ENCODE peak calls at places on chromosome X, in six cellular contexts. M is cardiac muscle cell, E is GM12865, W is germinal center, Y is GM10248, I is Kasumi-1. G is an unnamed sample.

GRCh38 chrX:11579856-11580595 is 85.7 kb downstream of the ARHGAP6 start:
- DNase-seq in M (no peak), E (peak), W (no peak), Y (no peak), I (no peak), G (no peak)

GRCh38 chrX:136619889-136620505 is 28.0 kb upstream of the CD40LG start:
- DNase-seq in M (no peak), E (no peak), W (no peak), Y (no peak), I (peak), G (no peak)

GRCh38 chrX:17859609-17860178 is 1.4 kb downstream of the RAI2 start:
- DNase-seq in M (no peak), E (no peak), W (no peak), Y (no peak), I (no peak), G (no peak)

GRCh38 chrX:42025861-42026260 is 102.5 kb upstream of the CASK start:
- DNase-seq in M (no peak), E (no peak), W (no peak), Y (no peak), I (no peak), G (no peak)

GRCh38 chrX:123499787-123500186 is 233.1 kb downstream of the THOC2 start:
- DNase-seq in M (no peak), E (no peak), W (no peak), Y (no peak), I (no peak), G (no peak)

GRCh38 chrX:17613979-17614572 is 123.2 kb upstream of the SCML1 start:
- DNase-seq in M (peak), E (peak), W (no peak), Y (no peak), I (no peak), G (no peak)

GRCh38 chrX:14926471-14926870 is 53.2 kb downstream of the MOSPD2 start:
- DNase-seq in M (no peak), E (no peak), W (no peak), Y (no peak), I (no peak), G (no peak)

GRCh38 chrX:5528057-5528456 is 700.6 kb downstream of the NLGN4X start:
- DNase-seq in M (no peak), E (no peak), W (no peak), Y (no peak), I (no peak), G (no peak)

GRCh38 chrX:112820364-112821308 is 20.0 kb downstream of the AMOT start:
- DNase-seq in M (no peak), E (no peak), W (no peak), Y (no peak), I (no peak), G (no peak)

GRCh38 chrX:109785053-109785452 is 52.0 kb upstream of the ACSL4 start:
- DNase-seq in M (no peak), E (no peak), W (no peak), Y (no peak), I (no peak), G (no peak)

GRCh38 chrX:13721819-13722527 is 12.4 kb downstream of the TRAPPC2 start:
- DNase-seq in M (no peak), E (no peak), W (peak), Y (no peak), I (peak), G (peak)

GRCh38 chrX:93673869-93674271 is at the start of gene FAM133A:
- DNase-seq in M (peak), E (no peak), W (no peak), Y (no peak), I (no peak), G (no peak)

GRCh38 chrX:17192111-17192510 is 182.9 kb upstream of the NHS start:
- DNase-seq in M (no peak), E (no peak), W (no peak), Y (no peak), I (no peak), G (no peak)

GRCh38 chrX:130715299-130715698 is 187.7 kb downstream of the ENOX2 start:
- DNase-seq in M (no peak), E (no peak), W (no peak), Y (no peak), I (no peak), G (no peak)

GRCh38 chrX:70025464-70025863 is 24.3 kb downstream of the AWAT2 start:
- DNase-seq in M (no peak), E (no peak), W (no peak), Y (no peak), I (no peak), G (no peak)

GRCh38 chrX:108299101-108299591 is 139.1 kb downstream of the COL4A6 start:
- DNase-seq in M (peak), E (peak), W (no peak), Y (peak), I (no peak), G (no peak)

GRCh38 chrX:78979789-78980464 is 34.7 kb downstream of the P2RY10 start:
- DNase-seq in M (no peak), E (peak), W (no peak), Y (peak), I (peak), G (peak)

GRCh38 chrX:48156014-48156413 is 25.6 kb downstream of the SPACA5B start:
- DNase-seq in M (no peak), E (no peak), W (no peak), Y (no peak), I (no peak), G (no peak)

GRCh38 chrX:130114141-130114561 is 3.9 kb upstream of the ELF4 start:
- DNase-seq in M (no peak), E (peak), W (no peak), Y (no peak), I (no peak), G (no peak)

GRCh38 chrX:10833299-10834169 is 213.1 kb upstream of the MID1 start:
- DNase-seq in M (peak), E (no peak), W (no peak), Y (no peak), I (peak), G (no peak)

GRCh38 chrX:42246814-42247213 is 323.5 kb upstream of the CASK start:
- DNase-seq in M (no peak), E (no peak), W (no peak), Y (no peak), I (no peak), G (no peak)

GRCh38 chrX:7028246-7028645 is 119.3 kb upstream of the STS start:
- DNase-seq in M (no peak), E (no peak), W (no peak), Y (no peak), I (no peak), G (no peak)

GRCh38 chrX:28659269-28659668 is 72.0 kb downstream of the IL1RAPL1 start:
- DNase-seq in M (no peak), E (peak), W (no peak), Y (no peak), I (no peak), G (peak)

GRCh38 chrX:133555796-133556458 is 140.6 kb upstream of the GPC4 start:
- DNase-seq in M (no peak), E (no peak), W (no peak), Y (no peak), I (peak), G (no peak)

GRCh38 chrX:111006119-111006518 is 89.9 kb upstream of the PAK3 start:
- DNase-seq in M (no peak), E (no peak), W (no peak), Y (no peak), I (peak), G (no peak)

GRCh38 chrX:110320588-110320987 is 2.7 kb upstream of the AMMECR1 start:
- DNase-seq in M (no peak), E (no peak), W (no peak), Y (no peak), I (no peak), G (no peak)

GRCh38 chrX:30150196-30150895 is 65.0 kb upstream of the MAGEB2 start:
- DNase-seq in M (no peak), E (no peak), W (no peak), Y (no peak), I (no peak), G (no peak)

GRCh38 chrX:38879631-38880220 is 78.5 kb downstream of the MID1IP1 start:
- DNase-seq in M (no peak), E (peak), W (peak), Y (peak), I (peak), G (peak)

GRCh38 chrX:154002215-154002719 is 17.4 kb downstream of the IRAK1 start:
- DNase-seq in M (no peak), E (peak), W (no peak), Y (no peak), I (peak), G (peak)